ENCODE peak calls at places on chromosomes 2 and 18, in seven cellular contexts. One of them, this sample, is unnamed.

GRCh38 chr2:107645586-107645985 is 181.1 kb upstream of the RGPD4 start:
- DNase-seq in A549: no peak
- DNase-seq in CD8-positive, alpha-beta T cell: no peak
- DNase-seq in left lung: no peak
- DNase-seq in cardiac fibroblast: no peak
- DNase-seq in fibroblast of pulmonary artery: no peak
- DNase-seq in suprapubic skin: no peak
- DNase-seq in this sample: no peak

GRCh38 chr2:20203072-20203471 is 21.9 kb downstream of the SDC1 start:
- DNase-seq in A549: no peak
- DNase-seq in CD8-positive, alpha-beta T cell: no peak
- DNase-seq in left lung: peak; percentile 65
- DNase-seq in cardiac fibroblast: no peak
- DNase-seq in fibroblast of pulmonary artery: no peak
- DNase-seq in suprapubic skin: no peak
- DNase-seq in this sample: no peak

GRCh38 chr2:158097481-158097880 is 4.2 kb upstream of the UPP2 start:
- DNase-seq in A549: no peak
- DNase-seq in CD8-positive, alpha-beta T cell: no peak
- DNase-seq in left lung: no peak
- DNase-seq in cardiac fibroblast: no peak
- DNase-seq in fibroblast of pulmonary artery: no peak
- DNase-seq in suprapubic skin: no peak
- DNase-seq in this sample: peak; percentile 16

GRCh38 chr2:72033636-72034035 is 114.0 kb downstream of the CYP26B1 start:
- DNase-seq in A549: no peak
- DNase-seq in CD8-positive, alpha-beta T cell: no peak
- DNase-seq in left lung: peak; percentile 43
- DNase-seq in cardiac fibroblast: no peak
- DNase-seq in fibroblast of pulmonary artery: no peak
- DNase-seq in suprapubic skin: no peak
- DNase-seq in this sample: peak; percentile 23

GRCh38 chr2:219483451-219484342 is 15.0 kb upstream of the GMPPA start:
- DNase-seq in A549: no peak
- DNase-seq in CD8-positive, alpha-beta T cell: no peak
- DNase-seq in left lung: peak; percentile 73
- DNase-seq in cardiac fibroblast: no peak
- DNase-seq in fibroblast of pulmonary artery: no peak
- DNase-seq in suprapubic skin: no peak
- DNase-seq in this sample: peak; percentile 85

GRCh38 chr2:189646521-189646920 is 14.7 kb upstream of the ASNSD1 start:
- DNase-seq in A549: no peak
- DNase-seq in CD8-positive, alpha-beta T cell: no peak
- DNase-seq in left lung: no peak
- DNase-seq in cardiac fibroblast: no peak
- DNase-seq in fibroblast of pulmonary artery: no peak
- DNase-seq in suprapubic skin: no peak
- DNase-seq in this sample: no peak

GRCh38 chr2:33405180-33406105 is 71.0 kb upstream of the RASGRP3 start:
- DNase-seq in A549: no peak
- DNase-seq in CD8-positive, alpha-beta T cell: no peak
- DNase-seq in left lung: no peak
- DNase-seq in cardiac fibroblast: peak; percentile 41
- DNase-seq in fibroblast of pulmonary artery: no peak
- DNase-seq in suprapubic skin: no peak
- DNase-seq in this sample: no peak

GRCh38 chr2:108570416-108570815 is 36.1 kb downstream of the LIMS1 start:
- DNase-seq in A549: peak; percentile 61
- DNase-seq in CD8-positive, alpha-beta T cell: no peak
- DNase-seq in left lung: no peak
- DNase-seq in cardiac fibroblast: peak; percentile 85
- DNase-seq in fibroblast of pulmonary artery: peak; percentile 70
- DNase-seq in suprapubic skin: no peak
- DNase-seq in this sample: no peak

GRCh38 chr2:104654813-104655212 is 199.1 kb upstream of the POU3F3 start:
- DNase-seq in A549: no peak
- DNase-seq in CD8-positive, alpha-beta T cell: no peak
- DNase-seq in left lung: no peak
- DNase-seq in cardiac fibroblast: no peak
- DNase-seq in fibroblast of pulmonary artery: peak; percentile 52
- DNase-seq in suprapubic skin: no peak
- DNase-seq in this sample: no peak

GRCh38 chr2:47073641-47074040 is 81.5 kb downstream of the STPG4 start:
- DNase-seq in A549: no peak
- DNase-seq in CD8-positive, alpha-beta T cell: no peak
- DNase-seq in left lung: peak; percentile 73
- DNase-seq in cardiac fibroblast: no peak
- DNase-seq in fibroblast of pulmonary artery: no peak
- DNase-seq in suprapubic skin: no peak
- DNase-seq in this sample: no peak

GRCh38 chr2:220175967-220176366 is 548.5 kb downstream of the SLC4A3 start:
- DNase-seq in A549: no peak
- DNase-seq in CD8-positive, alpha-beta T cell: no peak
- DNase-seq in left lung: no peak
- DNase-seq in cardiac fibroblast: no peak
- DNase-seq in fibroblast of pulmonary artery: no peak
- DNase-seq in suprapubic skin: no peak
- DNase-seq in this sample: no peak

GRCh38 chr2:71292159-71292558 is 39.4 kb upstream of the ZNF638 start:
- DNase-seq in A549: no peak
- DNase-seq in CD8-positive, alpha-beta T cell: no peak
- DNase-seq in left lung: no peak
- DNase-seq in cardiac fibroblast: no peak
- DNase-seq in fibroblast of pulmonary artery: no peak
- DNase-seq in suprapubic skin: no peak
- DNase-seq in this sample: no peak

GRCh38 chr2:123993728-123994323 is 31.3 kb upstream of the CNTNAP5 start:
- DNase-seq in A549: peak; percentile 34
- DNase-seq in CD8-positive, alpha-beta T cell: no peak
- DNase-seq in left lung: no peak
- DNase-seq in cardiac fibroblast: peak; percentile 62
- DNase-seq in fibroblast of pulmonary artery: peak; percentile 55
- DNase-seq in suprapubic skin: no peak
- DNase-seq in this sample: peak; percentile 43

GRCh38 chr18:50870138-50870845 is 8.6 kb upstream of the ME2 start:
- DNase-seq in A549: peak; percentile 81
- DNase-seq in CD8-positive, alpha-beta T cell: no peak
- DNase-seq in left lung: no peak
- DNase-seq in cardiac fibroblast: peak; percentile 87
- DNase-seq in fibroblast of pulmonary artery: peak; percentile 56
- DNase-seq in suprapubic skin: no peak
- DNase-seq in this sample: no peak

GRCh38 chr2:176455865-176456291 is 186.6 kb downstream of the MTX2 start:
- DNase-seq in A549: peak; percentile 13
- DNase-seq in CD8-positive, alpha-beta T cell: no peak
- DNase-seq in left lung: no peak
- DNase-seq in cardiac fibroblast: peak; percentile 72
- DNase-seq in fibroblast of pulmonary artery: peak; percentile 88
- DNase-seq in suprapubic skin: peak; percentile 74
- DNase-seq in this sample: no peak

GRCh38 chr2:20557635-20558034 is 93.3 kb downstream of the HS1BP3 start:
- DNase-seq in A549: no peak
- DNase-seq in CD8-positive, alpha-beta T cell: no peak
- DNase-seq in left lung: peak; percentile 24
- DNase-seq in cardiac fibroblast: no peak
- DNase-seq in fibroblast of pulmonary artery: no peak
- DNase-seq in suprapubic skin: no peak
- DNase-seq in this sample: peak; percentile 67

GRCh38 chr2:28610583-28611201 is 114.8 kb downstream of the PLB1 start:
- DNase-seq in A549: peak; percentile 84
- DNase-seq in CD8-positive, alpha-beta T cell: no peak
- DNase-seq in left lung: no peak
- DNase-seq in cardiac fibroblast: peak; percentile 92
- DNase-seq in fibroblast of pulmonary artery: peak; percentile 80
- DNase-seq in suprapubic skin: no peak
- DNase-seq in this sample: no peak

GRCh38 chr2:130798472-130799221 is 38.1 kb upstream of the ARHGEF4 start:
- DNase-seq in A549: no peak
- DNase-seq in CD8-positive, alpha-beta T cell: peak; percentile 33
- DNase-seq in left lung: no peak
- DNase-seq in cardiac fibroblast: no peak
- DNase-seq in fibroblast of pulmonary artery: peak; percentile 37
- DNase-seq in suprapubic skin: no peak
- DNase-seq in this sample: peak; percentile 91

GRCh38 chr18:33951031-33951430 is 273.7 kb downstream of the NOL4 start:
- DNase-seq in A549: no peak
- DNase-seq in CD8-positive, alpha-beta T cell: no peak
- DNase-seq in left lung: no peak
- DNase-seq in cardiac fibroblast: peak; percentile 35
- DNase-seq in fibroblast of pulmonary artery: no peak
- DNase-seq in suprapubic skin: no peak
- DNase-seq in this sample: no peak

GRCh38 chr2:217289153-217289908 is 429.5 kb upstream of the TNP1 start:
- DNase-seq in A549: no peak
- DNase-seq in CD8-positive, alpha-beta T cell: no peak
- DNase-seq in left lung: no peak
- DNase-seq in cardiac fibroblast: no peak
- DNase-seq in fibroblast of pulmonary artery: no peak
- DNase-seq in suprapubic skin: no peak
- DNase-seq in this sample: peak; percentile 43

GRCh38 chr2:37649518-37649917 is 21.9 kb downstream of the CDC42EP3 start:
- DNase-seq in A549: no peak
- DNase-seq in CD8-positive, alpha-beta T cell: no peak
- DNase-seq in left lung: no peak
- DNase-seq in cardiac fibroblast: no peak
- DNase-seq in fibroblast of pulmonary artery: no peak
- DNase-seq in suprapubic skin: no peak
- DNase-seq in this sample: no peak

GRCh38 chr2:201931955-201932354 is 101.7 kb upstream of the FZD7 start:
- DNase-seq in A549: no peak
- DNase-seq in CD8-positive, alpha-beta T cell: no peak
- DNase-seq in left lung: no peak
- DNase-seq in cardiac fibroblast: peak; percentile 11
- DNase-seq in fibroblast of pulmonary artery: no peak
- DNase-seq in suprapubic skin: no peak
- DNase-seq in this sample: no peak

GRCh38 chr18:427005-427404 is 73.5 kb downstream of the COLEC12 start:
- DNase-seq in A549: peak; percentile 4
- DNase-seq in CD8-positive, alpha-beta T cell: no peak
- DNase-seq in left lung: no peak
- DNase-seq in cardiac fibroblast: peak; percentile 50
- DNase-seq in fibroblast of pulmonary artery: peak; percentile 58
- DNase-seq in suprapubic skin: no peak
- DNase-seq in this sample: no peak

GRCh38 chr2:195652916-195653315 is 4.1 kb upstream of the SLC39A10 start:
- DNase-seq in A549: no peak
- DNase-seq in CD8-positive, alpha-beta T cell: no peak
- DNase-seq in left lung: no peak
- DNase-seq in cardiac fibroblast: no peak
- DNase-seq in fibroblast of pulmonary artery: peak; percentile 21
- DNase-seq in suprapubic skin: no peak
- DNase-seq in this sample: no peak
- H3K4me3 ChIP-seq in A549: no peak overlapping the region
- H3K4me3 ChIP-seq in CD8-positive, alpha-beta T cell: no peak overlapping the region
- H3K4me3 ChIP-seq in left lung: no peak overlapping the region
- H3K4me3 ChIP-seq in cardiac fibroblast: no peak overlapping the region
- H3K4me3 ChIP-seq in fibroblast of pulmonary artery: no peak overlapping the region
- H3K4me3 ChIP-seq in suprapubic skin: no peak overlapping the region
- H3K4me3 ChIP-seq in this sample: no peak overlapping the region

GRCh38 chr2:96773922-96774321 is 13.2 kb downstream of the CNNM4 start:
- DNase-seq in A549: no peak
- DNase-seq in CD8-positive, alpha-beta T cell: peak; percentile 73
- DNase-seq in left lung: no peak
- DNase-seq in cardiac fibroblast: no peak
- DNase-seq in fibroblast of pulmonary artery: no peak
- DNase-seq in suprapubic skin: no peak
- DNase-seq in this sample: peak; percentile 74
- H3K4me3 ChIP-seq in A549: no peak overlapping the region
- H3K4me3 ChIP-seq in CD8-positive, alpha-beta T cell: peak overlapping the region; percentile 67
- H3K4me3 ChIP-seq in left lung: peak overlapping the region; percentile 29
- H3K4me3 ChIP-seq in cardiac fibroblast: no peak overlapping the region
- H3K4me3 ChIP-seq in fibroblast of pulmonary artery: no peak overlapping the region
- H3K4me3 ChIP-seq in suprapubic skin: peak overlapping the region; percentile 38
- H3K4me3 ChIP-seq in this sample: no peak overlapping the region

GRCh38 chr2:24009367-24009679 is 562 bp upstream of the MFSD2B start:
- DNase-seq in A549: no peak
- DNase-seq in CD8-positive, alpha-beta T cell: no peak
- DNase-seq in left lung: no peak
- DNase-seq in cardiac fibroblast: no peak
- DNase-seq in fibroblast of pulmonary artery: no peak
- DNase-seq in suprapubic skin: no peak
- DNase-seq in this sample: no peak

GRCh38 chr2:24011278-24012104 is 1.6 kb downstream of the MFSD2B start:
- DNase-seq in A549: no peak
- DNase-seq in CD8-positive, alpha-beta T cell: no peak
- DNase-seq in left lung: no peak
- DNase-seq in cardiac fibroblast: no peak
- DNase-seq in fibroblast of pulmonary artery: no peak
- DNase-seq in suprapubic skin: no peak
- DNase-seq in this sample: no peak

GRCh38 chr2:24009680-24010476 is at the start of gene MFSD2B:
- DNase-seq in A549: no peak
- DNase-seq in CD8-positive, alpha-beta T cell: no peak
- DNase-seq in left lung: peak; percentile 69
- DNase-seq in cardiac fibroblast: no peak
- DNase-seq in fibroblast of pulmonary artery: no peak
- DNase-seq in suprapubic skin: no peak
- DNase-seq in this sample: peak; percentile 80

GRCh38 chr2:24008672-24009366 is 1.1 kb upstream of the MFSD2B start:
- DNase-seq in A549: peak; percentile 50
- DNase-seq in CD8-positive, alpha-beta T cell: no peak
- DNase-seq in left lung: no peak
- DNase-seq in cardiac fibroblast: no peak
- DNase-seq in fibroblast of pulmonary artery: no peak
- DNase-seq in suprapubic skin: no peak
- DNase-seq in this sample: no peak

DNA sequence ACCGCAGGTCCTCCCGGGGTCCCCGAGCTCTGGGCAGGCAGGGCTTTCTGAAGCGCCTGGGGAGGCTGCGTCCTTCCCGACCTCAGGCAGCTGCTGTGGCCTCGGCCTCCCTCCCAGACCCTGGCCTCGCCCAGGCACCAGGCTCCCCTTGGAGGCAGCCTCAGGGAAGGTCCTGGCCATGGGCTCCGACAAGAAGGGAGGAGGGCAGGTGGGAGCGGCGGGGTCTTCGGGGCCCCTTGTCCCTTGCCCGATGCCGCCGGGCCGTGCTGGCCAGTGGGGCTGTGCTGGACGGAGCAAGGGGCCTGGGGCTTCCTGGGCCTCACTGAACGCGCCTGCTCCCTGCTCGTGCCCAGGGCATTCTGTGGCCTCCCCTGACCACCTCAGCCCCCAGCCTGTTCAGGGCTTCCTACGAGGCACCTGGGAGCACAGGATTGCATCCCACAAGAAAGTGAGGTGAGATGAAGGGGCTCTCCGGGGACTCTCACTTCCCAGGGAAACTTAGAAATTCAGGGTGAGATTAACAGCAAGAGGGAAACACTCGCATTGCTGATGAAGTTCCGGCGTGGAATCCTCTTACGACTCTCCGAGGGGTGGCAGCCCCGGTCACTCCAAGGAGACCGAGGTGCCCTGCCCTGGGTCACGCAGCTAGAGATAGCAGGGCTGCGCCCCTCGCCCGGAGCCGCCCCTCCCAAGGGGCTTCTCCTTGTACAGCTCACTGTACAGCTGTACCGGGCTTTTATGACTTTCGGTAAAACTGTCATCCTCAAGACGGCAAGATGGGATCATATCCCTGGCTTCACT is 792 bp downstream of the MFSD2B start:
- DNase-seq in A549: no peak
- DNase-seq in CD8-positive, alpha-beta T cell: no peak
- DNase-seq in left lung: no peak
- DNase-seq in cardiac fibroblast: no peak
- DNase-seq in fibroblast of pulmonary artery: no peak
- DNase-seq in suprapubic skin: no peak
- DNase-seq in this sample: peak; percentile 57
- H3K4me3 ChIP-seq in A549: no peak overlapping the region
- H3K4me3 ChIP-seq in CD8-positive, alpha-beta T cell: no peak overlapping the region
- H3K4me3 ChIP-seq in left lung: no peak overlapping the region
- H3K4me3 ChIP-seq in cardiac fibroblast: no peak overlapping the region
- H3K4me3 ChIP-seq in fibroblast of pulmonary artery: peak overlapping the region; percentile 50
- H3K4me3 ChIP-seq in suprapubic skin: peak overlapping the region; percentile 54
- H3K4me3 ChIP-seq in this sample: peak overlapping the region; percentile 51

GRCh38 chr2:235670974-235671787 is 177.3 kb downstream of the AGAP1 start:
- DNase-seq in A549: no peak
- DNase-seq in CD8-positive, alpha-beta T cell: no peak
- DNase-seq in left lung: no peak
- DNase-seq in cardiac fibroblast: no peak
- DNase-seq in fibroblast of pulmonary artery: no peak
- DNase-seq in suprapubic skin: no peak
- DNase-seq in this sample: peak; percentile 77
- H3K4me3 ChIP-seq in A549: peak overlapping the region; percentile 83
- H3K4me3 ChIP-seq in CD8-positive, alpha-beta T cell: no peak overlapping the region
- H3K4me3 ChIP-seq in left lung: peak overlapping the region; percentile 42
- H3K4me3 ChIP-seq in cardiac fibroblast: peak overlapping the region; percentile 51
- H3K4me3 ChIP-seq in fibroblast of pulmonary artery: no peak overlapping the region
- H3K4me3 ChIP-seq in suprapubic skin: peak overlapping the region; percentile 63
- H3K4me3 ChIP-seq in this sample: peak overlapping the region; percentile 49

This sample was measured in H7.